ENCODE peak calls at places on chromosome 10, in eight cellular contexts. A, Z, K, M, Y, L, Q and C are unnamed samples.
A peak's percentile ranks its signal among the peaks of the same experiment; 100 is the strongest.

GRCh38 chr10:30850776-30851175 is 180.9 kb downstream of the ZNF438 start:
- DNase-seq in A (no peak), Z (no peak), K (no peak), M (no peak), Y (peak; percentile 77), L (no peak), Q (no peak), C (no peak)

GRCh38 chr10:63711866-63712716 is 190.9 kb downstream of the REEP3 start:
- DNase-seq in A (no peak), Z (no peak), K (no peak), M (peak; percentile 99), Y (peak; percentile 96), L (no peak), Q (peak; percentile 33), C (no peak)

GRCh38 chr10:122140941-122141623 is 130.0 kb upstream of the BTBD16 start:
- DNase-seq in A (no peak), Z (no peak), K (no peak), M (peak; percentile 73), Y (peak; percentile 97), L (no peak), Q (peak; percentile 27), C (no peak)

GRCh38 chr10:5959581-5960069 is 17.7 kb downstream of the IL15RA start:
- DNase-seq in A (no peak), Z (no peak), K (no peak), M (no peak), Y (no peak), L (no peak), Q (no peak), C (no peak)

GRCh38 chr10:110527731-110528171 is 30.0 kb downstream of the DUSP5 start:
- DNase-seq in A (no peak), Z (no peak), K (no peak), M (no peak), Y (peak; percentile 82), L (no peak), Q (peak; percentile 60), C (no peak)

GRCh38 chr10:91632671-91633550 is at the start of gene PPP1R3C:
- DNase-seq in A (peak; percentile 73), Z (no peak), K (peak; percentile 92), M (no peak), Y (peak; percentile 84), L (no peak), Q (peak; percentile 87), C (no peak)

GRCh38 chr10:49556723-49557122 is 17.8 kb upstream of the ERCC6 start:
- DNase-seq in A (no peak), Z (no peak), K (no peak), M (no peak), Y (no peak), L (no peak), Q (no peak), C (no peak)

GRCh38 chr10:29618341-29619171 is 16.2 kb downstream of the SVIL start:
- DNase-seq in A (no peak), Z (no peak), K (peak; percentile 18), M (no peak), Y (no peak), L (no peak), Q (peak; percentile 90), C (no peak)

GRCh38 chr10:52477305-52477704 is 163.2 kb downstream of the DKK1 start:
- DNase-seq in A (no peak), Z (no peak), K (no peak), M (no peak), Y (no peak), L (no peak), Q (no peak), C (no peak)

GRCh38 chr10:54962134-54962900 is 161.3 kb upstream of the PCDH15 start:
- DNase-seq in A (no peak), Z (no peak), K (no peak), M (no peak), Y (no peak), L (no peak), Q (no peak), C (no peak)

GRCh38 chr10:6840766-6841165 is 260.7 kb upstream of the PRKCQ start:
- DNase-seq in A (no peak), Z (no peak), K (no peak), M (no peak), Y (no peak), L (no peak), Q (no peak), C (no peak)

GRCh38 chr10:64859911-64860310 is 1338.7 kb downstream of the REEP3 start:
- DNase-seq in A (no peak), Z (no peak), K (no peak), M (no peak), Y (no peak), L (no peak), Q (no peak), C (no peak)

GRCh38 chr10:100341953-100342626 is 4.9 kb upstream of the SCD start:
- DNase-seq in A (no peak), Z (no peak), K (peak; percentile 83), M (peak; percentile 64), Y (peak; percentile 63), L (peak; percentile 78), Q (peak; percentile 87), C (no peak)

GRCh38 chr10:75334720-75335119 is 66.8 kb downstream of the ZNF503 start:
- DNase-seq in A (no peak), Z (no peak), K (no peak), M (no peak), Y (no peak), L (no peak), Q (no peak), C (no peak)

GRCh38 chr10:71548494-71548846 is 151.8 kb downstream of the CDH23 start:
- DNase-seq in A (no peak), Z (no peak), K (no peak), M (no peak), Y (no peak), L (peak; percentile 63), Q (no peak), C (no peak)

GRCh38 chr10:30002438-30003266 is 56.7 kb downstream of the JCAD start:
- DNase-seq in A (peak; percentile 80), Z (no peak), K (peak; percentile 89), M (peak; percentile 66), Y (peak; percentile 85), L (peak; percentile 46), Q (peak; percentile 65), C (no peak)

GRCh38 chr10:77925410-77925794 is 1.2 kb downstream of the DLG5 start:
- DNase-seq in A (no peak), Z (no peak), K (peak; percentile 33), M (no peak), Y (peak; percentile 17), L (no peak), Q (no peak), C (no peak)

GRCh38 chr10:82750538-82750937 is 875.5 kb downstream of the NRG3 start:
- DNase-seq in A (no peak), Z (no peak), K (no peak), M (no peak), Y (no peak), L (no peak), Q (no peak), C (no peak)

DNA sequence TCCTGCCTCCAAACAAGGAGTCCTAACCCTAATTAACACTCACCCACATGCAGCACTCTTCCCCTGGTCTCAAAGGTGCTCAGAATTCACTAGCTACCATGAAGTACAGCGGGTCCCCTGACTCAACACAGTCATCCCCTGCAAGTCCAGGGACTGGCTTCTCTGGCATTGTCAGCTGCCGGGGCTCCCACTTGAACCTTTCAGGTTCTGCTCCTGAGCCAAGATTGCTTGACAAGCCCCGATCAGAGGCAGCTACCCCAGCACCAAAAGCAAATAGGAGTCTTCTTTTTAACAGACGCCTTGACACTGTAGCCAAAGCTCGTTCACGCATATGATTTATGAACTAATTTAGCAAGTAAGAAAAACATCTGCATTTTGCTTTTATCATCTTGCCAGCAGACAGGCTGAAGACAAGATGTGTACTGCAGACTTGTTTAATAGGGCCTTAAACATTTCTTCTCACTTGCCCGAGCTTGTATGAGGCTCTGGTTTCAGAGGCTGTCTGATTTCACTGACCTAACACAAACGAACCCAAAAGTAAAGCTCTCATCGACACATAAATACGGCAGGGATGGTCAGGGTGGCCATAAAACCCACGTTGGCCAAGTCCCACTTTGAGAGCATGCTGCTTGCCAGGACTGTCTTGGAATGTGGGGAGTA is 67.6 kb upstream of the ADAM12 start:
- DNase-seq in A (no peak), Z (no peak), K (no peak), M (no peak), Y (no peak), L (no peak), Q (no peak), C (no peak)
- TF ChIP-seq POLR2AphosphoS5 in A (no peak), Z (no peak), K (no peak), M (no peak), Y (no peak), L (no peak), Q (no peak), C (no peak)

GRCh38 chr10:117537436-117537903 is 5.1 kb upstream of the EMX2 start:
- DNase-seq in A (no peak), Z (no peak), K (peak; percentile 62), M (no peak), Y (no peak), L (peak; percentile 73), Q (no peak), C (no peak)
- TF ChIP-seq EZH2 in A (no peak), Z (no peak), K (peak; percentile 13), M (no peak), Y (no peak), L (no peak), Q (no peak), C (no peak)

DNA sequence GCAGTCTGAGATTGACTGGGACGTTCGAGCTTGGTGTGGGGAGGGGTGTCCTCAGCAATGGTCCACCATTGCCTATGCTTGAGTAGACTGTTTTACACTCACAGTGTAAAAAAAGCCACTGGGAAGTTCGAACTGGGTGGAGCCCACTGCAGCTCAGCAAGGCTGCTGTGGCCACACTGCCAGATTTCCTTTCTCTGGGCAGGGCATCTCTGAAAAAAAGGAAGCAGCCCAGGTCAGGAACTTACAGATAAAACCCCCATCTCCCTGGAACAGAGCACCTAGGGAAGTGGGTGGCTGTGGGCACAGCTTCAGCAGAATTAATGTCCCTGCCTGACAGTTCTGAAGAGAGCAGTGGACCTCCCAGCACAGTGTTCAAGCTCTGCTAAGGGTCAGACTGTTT is 80.3 kb downstream of the BICC1 start:
- DNase-seq in A (no peak), Z (no peak), K (no peak), M (no peak), Y (no peak), L (no peak), Q (no peak), C (no peak)
- TF ChIP-seq POLR2AphosphoS5 in A (no peak), Z (no peak), K (no peak), M (no peak), Y (no peak), L (no peak), Q (no peak), C (no peak)

GRCh38 chr10:8628351-8628750 is 573.9 kb downstream of the GATA3 start:
- DNase-seq in A (no peak), Z (no peak), K (peak; percentile 11), M (no peak), Y (no peak), L (no peak), Q (no peak), C (no peak)

GRCh38 chr10:8636371-8636770 is 581.9 kb downstream of the GATA3 start:
- DNase-seq in A (no peak), Z (no peak), K (no peak), M (no peak), Y (no peak), L (no peak), Q (no peak), C (no peak)

GRCh38 chr10:8638088-8638672 is 583.7 kb downstream of the GATA3 start:
- DNase-seq in A (no peak), Z (no peak), K (no peak), M (no peak), Y (no peak), L (no peak), Q (no peak), C (no peak)

GRCh38 chr10:8637640-8638039 is 583.2 kb downstream of the GATA3 start:
- DNase-seq in A (no peak), Z (no peak), K (no peak), M (no peak), Y (no peak), L (no peak), Q (no peak), C (no peak)

GRCh38 chr10:8633909-8634308 is 579.4 kb downstream of the GATA3 start:
- DNase-seq in A (no peak), Z (no peak), K (no peak), M (no peak), Y (no peak), L (no peak), Q (no peak), C (no peak)
- TF ChIP-seq EZH2 in A (no peak), Z (no peak), K (no peak), M (no peak), Y (no peak), L (no peak), Q (no peak), C (no peak)